ENCODE peak calls at places on chromosomes 2 and 18, in six cellular contexts. One of them, this sample, is unnamed. For H3K9me2, the result is how much of the 10 kb centered on the place peaks cover.

GRCh38 chr2:132465917-132466316 is 49.3 kb downstream of the GPR39 start:
- DNase-seq in hepatocyte: no peak
- DNase-seq in GM23338: no peak
- DNase-seq in PC-3: no peak
- DNase-seq in HCT116: no peak
- DNase-seq in MM.1S: no peak
- DNase-seq in this sample: no peak

GRCh38 chr2:197453914-197454398 is 604 bp downstream of the COQ10B start:
- DNase-seq in hepatocyte: no peak
- DNase-seq in GM23338: no peak
- DNase-seq in PC-3: no peak
- DNase-seq in HCT116: peak
- DNase-seq in MM.1S: peak
- DNase-seq in this sample: no peak

GRCh38 chr2:241224068-241224850 is 35.8 kb downstream of the ANO7 start:
- DNase-seq in hepatocyte: no peak
- DNase-seq in GM23338: peak
- DNase-seq in PC-3: peak
- DNase-seq in HCT116: no peak
- DNase-seq in MM.1S: no peak
- DNase-seq in this sample: no peak

GRCh38 chr2:239208470-239209180 is 192.2 kb downstream of the HDAC4 start:
- DNase-seq in hepatocyte: no peak
- DNase-seq in GM23338: no peak
- DNase-seq in PC-3: no peak
- DNase-seq in HCT116: no peak
- DNase-seq in MM.1S: no peak
- DNase-seq in this sample: no peak

GRCh38 chr2:226531061-226531460 is 268.6 kb downstream of the IRS1 start:
- DNase-seq in hepatocyte: no peak
- DNase-seq in GM23338: no peak
- DNase-seq in PC-3: no peak
- DNase-seq in HCT116: no peak
- DNase-seq in MM.1S: no peak
- DNase-seq in this sample: no peak

GRCh38 chr18:58591286-58591685 is 37.6 kb downstream of the ALPK2 start:
- DNase-seq in hepatocyte: no peak
- DNase-seq in GM23338: no peak
- DNase-seq in PC-3: peak
- DNase-seq in HCT116: no peak
- DNase-seq in MM.1S: no peak
- DNase-seq in this sample: no peak

GRCh38 chr2:95303191-95303914 is 6.2 kb downstream of the KCNIP3 start:
- DNase-seq in hepatocyte: no peak
- DNase-seq in GM23338: no peak
- DNase-seq in PC-3: no peak
- DNase-seq in HCT116: no peak
- DNase-seq in MM.1S: no peak
- DNase-seq in this sample: no peak

GRCh38 chr2:144890828-144891227 is 370.9 kb upstream of the ZEB2 start:
- DNase-seq in hepatocyte: peak
- DNase-seq in GM23338: peak
- DNase-seq in PC-3: peak
- DNase-seq in HCT116: peak
- DNase-seq in MM.1S: peak
- DNase-seq in this sample: no peak

GRCh38 chr2:33372940-33373553 is 103.4 kb upstream of the RASGRP3 start:
- DNase-seq in hepatocyte: peak
- DNase-seq in GM23338: peak
- DNase-seq in PC-3: peak
- DNase-seq in HCT116: peak
- DNase-seq in MM.1S: peak
- DNase-seq in this sample: peak

GRCh38 chr2:96891591-96892333 is 21.9 kb upstream of the SEMA4C start:
- DNase-seq in hepatocyte: no peak
- DNase-seq in GM23338: no peak
- DNase-seq in PC-3: no peak
- DNase-seq in HCT116: no peak
- DNase-seq in MM.1S: no peak
- DNase-seq in this sample: no peak

GRCh38 chr2:206936456-206937222 is 2.7 kb upstream of the CPO start:
- DNase-seq in hepatocyte: no peak
- DNase-seq in GM23338: no peak
- DNase-seq in PC-3: no peak
- DNase-seq in HCT116: no peak
- DNase-seq in MM.1S: no peak
- DNase-seq in this sample: no peak

GRCh38 chr2:160111951-160112798 is 49.8 kb upstream of the PLA2R1 start:
- DNase-seq in hepatocyte: no peak
- DNase-seq in GM23338: no peak
- DNase-seq in PC-3: no peak
- DNase-seq in HCT116: no peak
- DNase-seq in MM.1S: no peak
- DNase-seq in this sample: no peak

GRCh38 chr2:223815186-223815883 is 22.0 kb downstream of the AP1S3 start:
- DNase-seq in hepatocyte: peak
- DNase-seq in GM23338: no peak
- DNase-seq in PC-3: peak
- DNase-seq in HCT116: peak
- DNase-seq in MM.1S: no peak
- DNase-seq in this sample: peak

GRCh38 chr18:79872423-79872822 is 74.7 kb downstream of the KCNG2 start:
- DNase-seq in hepatocyte: no peak
- DNase-seq in GM23338: no peak
- DNase-seq in PC-3: no peak
- DNase-seq in HCT116: no peak
- DNase-seq in MM.1S: no peak
- DNase-seq in this sample: no peak

GRCh38 chr18:22193466-22193865 is 24.1 kb downstream of the GATA6 start:
- DNase-seq in hepatocyte: peak
- DNase-seq in GM23338: no peak
- DNase-seq in PC-3: no peak
- DNase-seq in HCT116: no peak
- DNase-seq in MM.1S: no peak
- DNase-seq in this sample: no peak

GRCh38 chr2:132999421-132999820 is 329.4 kb upstream of the LYPD1 start:
- DNase-seq in hepatocyte: no peak
- DNase-seq in GM23338: no peak
- DNase-seq in PC-3: no peak
- DNase-seq in HCT116: no peak
- DNase-seq in MM.1S: no peak
- DNase-seq in this sample: no peak

GRCh38 chr2:105749583-105750399 is 5.1 kb downstream of the NCK2 start:
- DNase-seq in hepatocyte: no peak
- DNase-seq in GM23338: no peak
- DNase-seq in PC-3: no peak
- DNase-seq in HCT116: no peak
- DNase-seq in MM.1S: no peak
- DNase-seq in this sample: no peak

GRCh38 chr18:903703-904102 is 968 bp upstream of the ADCYAP1 start:
- DNase-seq in hepatocyte: peak
- DNase-seq in GM23338: peak
- DNase-seq in PC-3: peak
- DNase-seq in HCT116: no peak
- DNase-seq in MM.1S: no peak
- DNase-seq in this sample: no peak

GRCh38 chr2:217802876-217803638 is 199.7 kb downstream of the TNS1 start:
- DNase-seq in hepatocyte: no peak
- DNase-seq in GM23338: no peak
- DNase-seq in PC-3: no peak
- DNase-seq in HCT116: no peak
- DNase-seq in MM.1S: no peak
- DNase-seq in this sample: no peak

GRCh38 chr2:165594231-165594934 is 124.9 kb downstream of the CSRNP3 start:
- DNase-seq in hepatocyte: no peak
- DNase-seq in GM23338: no peak
- DNase-seq in PC-3: no peak
- DNase-seq in HCT116: no peak
- DNase-seq in MM.1S: no peak
- DNase-seq in this sample: no peak

GRCh38 chr18:35267809-35268208 is 22.2 kb downstream of the ZSCAN30 start:
- DNase-seq in hepatocyte: no peak
- DNase-seq in GM23338: peak
- DNase-seq in PC-3: no peak
- DNase-seq in HCT116: no peak
- DNase-seq in MM.1S: no peak
- DNase-seq in this sample: no peak

GRCh38 chr2:232645061-232645460 is 11.7 kb downstream of the EFHD1 start:
- DNase-seq in hepatocyte: no peak
- DNase-seq in GM23338: no peak
- DNase-seq in PC-3: no peak
- DNase-seq in HCT116: no peak
- DNase-seq in MM.1S: no peak
- DNase-seq in this sample: no peak

GRCh38 chr2:2769481-2770431 is 438.7 kb upstream of the MYT1L start:
- DNase-seq in hepatocyte: no peak
- DNase-seq in GM23338: no peak
- DNase-seq in PC-3: no peak
- DNase-seq in HCT116: no peak
- DNase-seq in MM.1S: no peak
- DNase-seq in this sample: no peak

GRCh38 chr18:11021477-11021876 is 127.9 kb downstream of the PIEZO2 start:
- DNase-seq in hepatocyte: no peak
- DNase-seq in GM23338: no peak
- DNase-seq in PC-3: no peak
- DNase-seq in HCT116: no peak
- DNase-seq in MM.1S: no peak
- DNase-seq in this sample: no peak

GRCh38 chr2:68565858-68566257 is 77.5 kb upstream of the PROKR1 start:
- DNase-seq in hepatocyte: peak
- DNase-seq in GM23338: no peak
- DNase-seq in PC-3: peak
- DNase-seq in HCT116: no peak
- DNase-seq in MM.1S: peak
- DNase-seq in this sample: no peak

GRCh38 chr2:148058641-148059040 is 37.8 kb downstream of the MBD5 start:
- DNase-seq in hepatocyte: no peak
- DNase-seq in GM23338: no peak
- DNase-seq in PC-3: no peak
- DNase-seq in HCT116: no peak
- DNase-seq in MM.1S: no peak
- DNase-seq in this sample: no peak

GRCh38 chr2:12032421-12032820 is 286.0 kb downstream of the LPIN1 start:
- DNase-seq in hepatocyte: no peak
- DNase-seq in GM23338: peak
- DNase-seq in PC-3: no peak
- DNase-seq in HCT116: no peak
- DNase-seq in MM.1S: no peak
- DNase-seq in this sample: no peak

GRCh38 chr18:60319129-60319528 is 53.4 kb downstream of the MC4R start:
- DNase-seq in hepatocyte: no peak
- DNase-seq in GM23338: peak
- DNase-seq in PC-3: no peak
- DNase-seq in HCT116: no peak
- DNase-seq in MM.1S: no peak
- DNase-seq in this sample: no peak

GRCh38 chr2:233062447-233062842 is 2.3 kb downstream of the INPP5D start:
- DNase-seq in hepatocyte: no peak
- DNase-seq in GM23338: no peak
- DNase-seq in PC-3: no peak
- DNase-seq in HCT116: no peak
- DNase-seq in MM.1S: no peak
- DNase-seq in this sample: no peak

GRCh38 chr2:228224410-228224809 is 42.9 kb upstream of the SPHKAP start:
- DNase-seq in hepatocyte: peak
- DNase-seq in GM23338: no peak
- DNase-seq in PC-3: peak
- DNase-seq in HCT116: no peak
- DNase-seq in MM.1S: no peak
- DNase-seq in this sample: no peak

GRCh38 chr2:232776435-232776834 is at the start of gene KCNJ13:
- DNase-seq in hepatocyte: peak
- DNase-seq in GM23338: peak
- DNase-seq in PC-3: peak
- DNase-seq in HCT116: no peak
- DNase-seq in MM.1S: no peak
- DNase-seq in this sample: peak

GRCh38 chr2:173217106-173217840 is 137.4 kb upstream of the CDCA7 start:
- DNase-seq in hepatocyte: no peak
- DNase-seq in GM23338: peak
- DNase-seq in PC-3: no peak
- DNase-seq in HCT116: no peak
- DNase-seq in MM.1S: no peak
- DNase-seq in this sample: no peak

GRCh38 chr18:42310956-42311355 is 355.9 kb downstream of the PIK3C3 start:
- DNase-seq in hepatocyte: no peak
- DNase-seq in GM23338: peak
- DNase-seq in PC-3: no peak
- DNase-seq in HCT116: no peak
- DNase-seq in MM.1S: no peak
- DNase-seq in this sample: no peak

DNA sequence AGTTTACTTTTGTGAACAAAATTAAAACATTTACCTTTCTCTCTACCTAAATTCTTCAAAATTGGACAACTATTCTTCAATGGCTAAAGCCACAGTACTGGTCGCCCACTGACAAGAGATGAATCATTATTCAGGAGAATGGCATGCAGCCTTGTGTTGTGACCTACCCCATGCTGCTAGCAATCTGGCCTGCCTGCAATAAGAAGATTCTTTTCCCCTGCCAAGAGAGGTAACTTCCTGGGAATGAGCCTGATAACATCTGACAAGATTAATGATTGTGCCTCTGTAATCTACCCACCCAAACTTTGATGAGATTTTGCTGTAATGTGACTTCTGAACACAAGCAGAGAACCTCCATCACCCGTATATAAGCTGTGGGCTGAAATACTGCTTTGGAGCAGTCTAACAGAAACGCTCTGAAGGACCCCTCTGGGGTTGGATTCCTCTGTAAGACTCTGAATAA is 47.0 kb upstream of the ST3GAL5 start:
- DNase-seq in hepatocyte: no peak
- DNase-seq in GM23338: peak
- DNase-seq in PC-3: peak
- DNase-seq in HCT116: peak
- DNase-seq in MM.1S: no peak
- DNase-seq in this sample: peak
- TF ChIP-seq EZH2 in hepatocyte: no peak
- TF ChIP-seq EZH2 in GM23338: no peak
- TF ChIP-seq EZH2 in PC-3: no peak
- TF ChIP-seq EZH2 in HCT116: no peak
- TF ChIP-seq EZH2 in MM.1S: no peak
- TF ChIP-seq EZH2 in this sample: no peak

GRCh38 chr2:89763581-89764485 is 1072.4 kb downstream of the RPIA start:
- DNase-seq in hepatocyte: no peak
- DNase-seq in GM23338: no peak
- DNase-seq in PC-3: no peak
- DNase-seq in HCT116: no peak
- DNase-seq in MM.1S: no peak
- DNase-seq in this sample: no peak
- H3K9me2 ChIP-seq in hepatocyte: under half
- H3K9me2 ChIP-seq in GM23338: under half
- H3K9me2 ChIP-seq in PC-3: under half
- H3K9me2 ChIP-seq in HCT116: under half
- H3K9me2 ChIP-seq in MM.1S: under half
- H3K9me2 ChIP-seq in this sample: under half

GRCh38 chr2:189798312-189799029 is 14.2 kb downstream of the PMS1 start:
- DNase-seq in hepatocyte: peak
- DNase-seq in GM23338: no peak
- DNase-seq in PC-3: peak
- DNase-seq in HCT116: peak
- DNase-seq in MM.1S: peak
- DNase-seq in this sample: no peak
- TF ChIP-seq CTCF in hepatocyte: peak
- TF ChIP-seq CTCF in GM23338: peak
- TF ChIP-seq CTCF in PC-3: peak
- TF ChIP-seq CTCF in HCT116: peak
- TF ChIP-seq CTCF in MM.1S: peak
- TF ChIP-seq CTCF in this sample: peak

GRCh38 chr2:27262379-27263286 is at the start of gene SLC30A3:
- DNase-seq in hepatocyte: peak
- DNase-seq in GM23338: peak
- DNase-seq in PC-3: no peak
- DNase-seq in HCT116: peak
- DNase-seq in MM.1S: peak
- DNase-seq in this sample: peak
- TF ChIP-seq EZH2 in hepatocyte: peak
- TF ChIP-seq EZH2 in GM23338: no peak
- TF ChIP-seq EZH2 in PC-3: peak
- TF ChIP-seq EZH2 in HCT116: no peak
- TF ChIP-seq EZH2 in MM.1S: peak
- TF ChIP-seq EZH2 in this sample: no peak